ENCODE peak calls at places on chromosomes 16 and 17, in four cellular contexts. H, F, L and S are unnamed samples.
A peak's percentile ranks its signal among the peaks of the same experiment; 100 is the strongest.

GRCh38 chr17:61405686-61406542 is 6.3 kb downstream of the TBX2 start:
- DNase-seq in F (no peak), H (no peak), L (no peak), S (no peak)

GRCh38 chr16:27195941-27196595 is 7.3 kb upstream of the KDM8 start:
- DNase-seq in F (no peak), L (no peak), H (no peak), S (no peak)

GRCh38 chr17:76523084-76524037 is 14.1 kb downstream of the CYGB start:
- DNase-seq in F (peak; percentile 53), H (peak; percentile 58), L (peak; percentile 91), S (peak; percentile 46)

GRCh38 chr17:71237903-71238538 is 882.8 kb upstream of the SOX9 start:
- DNase-seq in F (no peak), H (peak; percentile 57), L (no peak), S (peak; percentile 36)

GRCh38 chr17:78589885-78590284 is 12.7 kb upstream of the DNAH17 start:
- DNase-seq in H (no peak), F (no peak), L (no peak), S (no peak)

GRCh38 chr17:35890774-35891155 is 10.6 kb upstream of the CCL5 start:
- DNase-seq in L (no peak), H (no peak), F (no peak), S (no peak)

GRCh38 chr16:71399801-71400563 is 41.5 kb downstream of the CALB2 start:
- DNase-seq in H (no peak), F (no peak), L (no peak), S (no peak)

GRCh38 chr17:59706900-59707181 is 389 bp downstream of the PTRH2 start:
- DNase-seq in L (no peak), F (no peak), H (no peak), S (no peak)

GRCh38 chr16:709651-710499 is 4.3 kb upstream of the FBXL16 start:
- DNase-seq in L (peak; percentile 77), H (no peak), F (no peak), S (no peak)

GRCh38 chr17:3914319-3914685 is 2.0 kb downstream of the P2RX1 start:
- DNase-seq in H (no peak), L (no peak), F (no peak), S (no peak)

GRCh38 chr16:85461814-85462404 is 151.2 kb upstream of the GSE1 start:
- DNase-seq in H (no peak), F (no peak), L (peak; percentile 72), S (no peak)

GRCh38 chr17:80316431-80316830 is 55.8 kb downstream of the RNF213 start:
- DNase-seq in F (no peak), H (no peak), L (no peak), S (no peak)

GRCh38 chr16:56742030-56742984 is 12.4 kb downstream of the NUP93 start:
- DNase-seq in F (no peak), H (peak; percentile 22), L (no peak), S (no peak)
- TF ChIP-seq TCF7L2 in F (no peak), H (no peak), L (no peak), S (no peak)

GRCh38 chr16:51245306-51245705 is 94.2 kb upstream of the SALL1 start:
- DNase-seq in H (no peak), L (no peak), F (no peak), S (no peak)
- H3K27me3 ChIP-seq in H (no peaks in the 10 kb centered on the region), L (no peaks in the 10 kb centered on the region), F (no peaks in the 10 kb centered on the region), S (no peaks in the 10 kb centered on the region)

GRCh38 chr17:49664706-49665211 is 13.1 kb downstream of the SPOP start:
- DNase-seq in H (no peak), L (no peak), F (no peak), S (no peak)

GRCh38 chr17:49656247-49656646 is 21.6 kb downstream of the SPOP start:
- DNase-seq in H (no peak), L (no peak), F (no peak), S (no peak)

GRCh38 chr17:49659983-49660382 is 17.9 kb downstream of the SPOP start:
- DNase-seq in L (no peak), F (no peak), H (no peak), S (no peak)
- TF ChIP-seq TCF7L2 in L (no peak), F (no peak), H (no peak), S (no peak)

GRCh38 chr16:17290237-17290636 is 180.5 kb downstream of the XYLT1 start:
- DNase-seq in L (no peak), H (no peak), F (no peak), S (no peak)
- H3K27me3 ChIP-seq in L (peaks cover 3% of the 10 kb centered on the region), H (peaks cover 4% of the 10 kb centered on the region), F (no peaks in the 10 kb centered on the region), S (peaks cover 11% of the 10 kb centered on the region)

GRCh38 chr17:73371285-73371684 is 59.5 kb upstream of the CDC42EP4 start:
- DNase-seq in F (no peak), H (no peak), L (no peak), S (no peak)
- TF ChIP-seq TCF7L2 in F (no peak), H (no peak), L (no peak), S (no peak)

GRCh38 chr17:82697808-82698064 is 762 bp downstream of the RAB40B start:
- DNase-seq in L (no peak), F (no peak), H (no peak), S (no peak)
- H3K27me3 ChIP-seq in L (no peaks in the 10 kb centered on the region), F (no peaks in the 10 kb centered on the region), H (no peaks in the 10 kb centered on the region), S (peaks cover 2% of the 10 kb centered on the region)

GRCh38 chr17:45433136-45433535 is 466 bp upstream of the ARHGAP27 start:
- DNase-seq in F (no peak), H (no peak), L (no peak), S (no peak)

GRCh38 chr17:45432405-45433113 is at the start of gene ARHGAP27:
- DNase-seq in H (no peak), F (no peak), L (no peak), S (no peak)

GRCh38 chr17:45430006-45430737 is 2.5 kb downstream of the ARHGAP27 start:
- DNase-seq in H (no peak), F (no peak), L (no peak), S (no peak)

GRCh38 chr17:45430738-45431530 is 1.7 kb downstream of the ARHGAP27 start:
- DNase-seq in L (no peak), H (no peak), F (no peak), S (no peak)

GRCh38 chr17:45431531-45432404 is 902 bp downstream of the ARHGAP27 start:
- DNase-seq in F (peak; percentile 76), L (peak; percentile 93), H (peak; percentile 87), S (no peak)
- TF ChIP-seq TCF7L2 in F (no peak), L (no peak), H (no peak), S (no peak)